ENCODE peak calls at places on chromosomes 1 and 21, in eight cellular contexts. D, J, M, A, R, Y, V and K are unnamed samples.
A peak's percentile ranks its signal among the peaks of the same experiment; 100 is the strongest.

GRCh38 chr1:30872033-30872947 is 36.3 kb downstream of the SDC3 start:
- DNase-seq in Y (no peak), R (peak; percentile 87), J (no peak), V (no peak), D (no peak), A (no peak), M (no peak), K (no peak)

GRCh38 chr21:28150021-28150420 is 842.7 kb downstream of the LTN1 start:
- DNase-seq in M (no peak), V (no peak), R (no peak), Y (no peak), J (no peak), D (no peak), A (no peak), K (no peak)

GRCh38 chr1:94025383-94026340 is 95.3 kb downstream of the ABCA4 start:
- DNase-seq in V (peak; percentile 74), A (peak; percentile 83), D (no peak), R (peak; percentile 53), Y (peak; percentile 20), M (peak; percentile 65), J (peak; percentile 69), K (no peak)

GRCh38 chr1:183281039-183281438 is 95.0 kb downstream of the LAMC2 start:
- DNase-seq in A (no peak), D (no peak), M (peak; percentile 2), R (no peak), V (no peak), Y (no peak), J (no peak), K (no peak)

GRCh38 chr21:43775795-43776430 is at the start of gene CSTB:
- DNase-seq in V (peak; percentile 95), J (peak; percentile 37), R (peak; percentile 88), A (peak; percentile 68), D (peak; percentile 95), Y (no peak), M (peak; percentile 23), K (no peak)

GRCh38 chr1:89996415-89997110 is 1.7 kb downstream of the ZNF326 start:
- DNase-seq in J (peak; percentile 12), A (no peak), D (no peak), R (no peak), V (no peak), Y (no peak), M (no peak), K (no peak)

GRCh38 chr1:8394456-8395321 is 76.8 kb downstream of the SLC45A1 start:
- DNase-seq in A (peak; percentile 92), M (no peak), Y (no peak), V (no peak), R (no peak), J (no peak), D (no peak), K (no peak)

GRCh38 chr1:35564037-35564883 is 6.7 kb downstream of the NCDN start:
- DNase-seq in V (peak; percentile 87), Y (no peak), A (peak; percentile 70), M (peak; percentile 58), D (peak; percentile 94), R (peak; percentile 87), J (peak; percentile 73), K (peak; percentile 35)

GRCh38 chr1:192610114-192610958 is 25.6 kb upstream of the RGS13 start:
- DNase-seq in M (peak; percentile 15), V (peak; percentile 21), D (no peak), Y (no peak), J (no peak), A (peak; percentile 43), R (peak; percentile 15), K (peak; percentile 28)

GRCh38 chr1:233294991-233295774 is at the start of gene PCNX2:
- DNase-seq in D (peak; percentile 72), A (peak; percentile 52), M (peak; percentile 33), Y (no peak), V (peak; percentile 86), R (peak; percentile 33), J (no peak), K (no peak)

GRCh38 chr1:194175251-194175650 is 988.8 kb upstream of the B3GALT2 start:
- DNase-seq in M (no peak), V (no peak), J (no peak), R (no peak), D (no peak), Y (no peak), A (no peak), K (no peak)

GRCh38 chr1:82542766-82543165 is 742.0 kb downstream of the ADGRL2 start:
- DNase-seq in R (no peak), J (no peak), D (no peak), A (no peak), V (no peak), M (no peak), Y (no peak), K (no peak)

GRCh38 chr1:234998174-234998741 is 130.4 kb downstream of the TOMM20 start:
- DNase-seq in A (peak; percentile 80), V (no peak), J (peak; percentile 72), Y (no peak), M (peak; percentile 80), R (no peak), D (no peak), K (no peak)

GRCh38 chr1:53285969-53286760 is 41.7 kb downstream of the LRP8 start:
- DNase-seq in A (no peak), R (no peak), D (no peak), M (no peak), J (no peak), Y (no peak), V (no peak), K (no peak)

GRCh38 chr1:204670152-204670927 is 15.2 kb downstream of the LRRN2 start:
- DNase-seq in M (no peak), V (no peak), A (no peak), Y (no peak), D (no peak), J (no peak), R (peak; percentile 61), K (no peak)

GRCh38 chr1:40315239-40315794 is 1.8 kb downstream of the COL9A2 start:
- DNase-seq in J (peak; percentile 83), V (peak; percentile 92), D (peak; percentile 93), A (peak; percentile 86), R (peak; percentile 90), Y (peak; percentile 53), M (peak; percentile 73), K (no peak)
- H3K9ac ChIP-seq in J (peak overlapping the region; percentile 74), V (no peak overlapping the region), D (no peak overlapping the region), A (no peak overlapping the region), R (peak overlapping the region; percentile 49), Y (peak overlapping the region; percentile 54), M (peak overlapping the region; percentile 52), K (no peak overlapping the region)

GRCh38 chr21:46218906-46219590 is 9.5 kb downstream of the LSS start:
- DNase-seq in M (no peak), R (no peak), V (no peak), D (no peak), A (no peak), J (no peak), Y (no peak), K (no peak)

GRCh38 chr21:46215436-46216131 is 13.0 kb downstream of the LSS start:
- DNase-seq in R (no peak), Y (no peak), D (no peak), M (no peak), V (no peak), A (no peak), J (no peak), K (no peak)

GRCh38 chr21:46216132-46216747 is 12.3 kb downstream of the LSS start:
- DNase-seq in J (no peak), Y (no peak), M (no peak), R (no peak), V (no peak), A (no peak), D (no peak), K (no peak)

GRCh38 chr21:46219591-46220239 is 8.9 kb downstream of the LSS start:
- DNase-seq in R (no peak), J (no peak), A (no peak), D (no peak), M (no peak), Y (no peak), V (no peak), K (no peak)

GRCh38 chr21:46217511-46218196 is 10.9 kb downstream of the LSS start:
- DNase-seq in Y (no peak), A (no peak), J (no peak), M (no peak), V (no peak), D (no peak), R (no peak), K (no peak)
- TF ChIP-seq POLR2AphosphoS5 in Y (no peak), A (no peak), J (no peak), M (no peak), V (no peak), D (no peak), R (no peak), K (no peak)

GRCh38 chr1:19255288-19255687 is 3.7 kb downstream of the MRTO4 start:
- DNase-seq in R (no peak), M (no peak), D (no peak), Y (no peak), J (no peak), V (no peak), A (no peak), K (no peak)
- H3K36me3 ChIP-seq in R (peaks cover 76% of the 10 kb centered on the region), M (peaks cover 58% of the 10 kb centered on the region), D (peaks cover 56% of the 10 kb centered on the region), Y (peaks cover 28% of the 10 kb centered on the region), J (peaks cover 27% of the 10 kb centered on the region), V (peaks cover 43% of the 10 kb centered on the region), A (peaks cover 13% of the 10 kb centered on the region), K (peaks cover 65% of the 10 kb centered on the region)

GRCh38 chr1:156657971-156658319 is 16.0 kb downstream of the BCAN start:
- DNase-seq in M (no peak), J (no peak), D (no peak), Y (no peak), V (no peak), A (no peak), R (no peak), K (no peak)

GRCh38 chr1:156655904-156656516 is 14.1 kb downstream of the BCAN start:
- DNase-seq in R (no peak), D (no peak), A (no peak), Y (no peak), M (no peak), J (no peak), V (no peak), K (no peak)

GRCh38 chr1:156656779-156657160 is 14.9 kb downstream of the BCAN start:
- DNase-seq in D (peak; percentile 75), V (peak; percentile 84), R (no peak), J (no peak), A (no peak), M (no peak), Y (no peak), K (no peak)

GRCh38 chr1:156658496-156658895 is 16.6 kb downstream of the BCAN start:
- DNase-seq in V (no peak), A (no peak), R (no peak), M (no peak), J (no peak), Y (no peak), D (no peak), K (no peak)

DNA sequence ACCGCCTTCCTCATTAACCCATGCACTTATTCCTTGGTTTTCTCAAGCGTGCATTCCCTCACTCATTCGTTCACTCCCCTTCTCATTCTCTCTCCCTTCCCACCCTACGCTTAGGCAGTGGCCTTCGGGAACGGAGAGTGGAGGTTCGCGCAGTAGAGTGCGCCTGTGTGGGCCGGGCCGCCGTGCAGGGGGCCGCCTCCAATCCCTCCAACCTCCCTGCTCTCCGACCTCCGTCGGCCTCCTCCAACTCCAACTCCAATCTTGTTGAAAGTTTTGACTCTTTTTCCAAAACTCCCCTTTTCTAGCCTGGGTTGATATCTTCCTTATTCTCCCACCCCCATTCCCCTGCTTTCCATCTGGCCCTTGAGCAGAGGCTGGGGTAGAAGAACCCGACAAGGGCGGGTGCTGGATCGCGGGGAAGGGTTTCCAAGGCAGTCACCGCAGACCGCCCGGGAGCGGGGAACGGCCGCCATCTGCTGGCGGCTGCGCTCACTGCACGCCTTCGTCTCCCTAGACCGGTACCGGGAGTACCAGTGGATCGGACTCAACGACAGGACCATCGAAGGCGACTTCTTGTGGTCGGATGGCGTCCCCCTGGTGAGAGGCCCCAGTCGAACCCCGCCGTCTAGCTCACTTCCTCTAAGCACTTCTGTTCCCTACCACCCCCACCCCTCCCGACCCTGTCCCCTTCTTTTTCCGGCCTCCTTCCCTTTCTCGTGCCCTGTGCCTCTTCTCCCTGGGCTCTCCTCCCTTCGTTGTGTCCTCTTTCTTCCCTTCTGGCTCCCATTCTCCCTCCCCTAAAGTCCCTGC is 15.4 kb downstream of the BCAN start:
- DNase-seq in Y (no peak), D (peak; percentile 97), R (peak; percentile 80), J (no peak), A (peak; percentile 59), M (no peak), V (peak; percentile 89), K (no peak)
- H3K9ac ChIP-seq in Y (peak overlapping the region; percentile 32), D (no peak overlapping the region), R (peak overlapping the region; percentile 77), J (no peak overlapping the region), A (no peak overlapping the region), M (no peak overlapping the region), V (no peak overlapping the region), K (no peak overlapping the region)